ENCODE peak calls at places on chromosomes 16 and 17, in five cellular contexts. M is left ventricle myocardium inferior, X is A549, I is neuronal stem cell, K is upper lobe of right lung. Z is an unnamed sample.

GRCh38 chr16:68395167-68395786 is 53.0 kb downstream of the SMPD3 start:
- DNase-seq in K (no peak), X (no peak), I (no peak), M (no peak), Z (no peak)

GRCh38 chr16:73921295-73921694 is 375.3 kb upstream of the PSMD7 start:
- DNase-seq in M (no peak), I (no peak), K (no peak), X (no peak), Z (no peak)

GRCh38 chr16:31455601-31456314 is 3.5 kb upstream of the ARMC5 start:
- DNase-seq in I (no peak), M (no peak), K (peak; percentile 37), X (no peak), Z (no peak)

GRCh38 chr16:12406158-12406557 is 397.5 kb downstream of the CPPED1 start:
- DNase-seq in X (no peak), K (no peak), M (no peak), I (no peak), Z (no peak)

GRCh38 chr17:48756816-48757215 is 28.3 kb upstream of the HOXB13 start:
- DNase-seq in I (no peak), X (no peak), K (no peak), M (no peak), Z (no peak)

GRCh38 chr16:81609323-81609892 is 164.8 kb downstream of the CMIP start:
- DNase-seq in I (no peak), X (no peak), K (no peak), M (no peak), Z (no peak)

GRCh38 chr17:33594000-33594399 is 300.9 kb upstream of the ASIC2 start:
- DNase-seq in K (no peak), M (no peak), I (no peak), X (no peak), Z (no peak)

GRCh38 chr16:5073279-5073629 is 1.6 kb downstream of the ALG1 start:
- DNase-seq in I (no peak), X (no peak), M (no peak), K (no peak), Z (no peak)

GRCh38 chr17:19387921-19388521 is 1.0 kb upstream of the MFAP4 start:
- DNase-seq in X (no peak), M (no peak), I (no peak), K (no peak), Z (no peak)

GRCh38 chr16:56246051-56246817 is 54.9 kb downstream of the GNAO1 start:
- DNase-seq in I (peak; percentile 11), X (no peak), K (no peak), M (no peak), Z (no peak)

GRCh38 chr17:77772461-77772897 is 186.0 kb upstream of the TNRC6C start:
- DNase-seq in I (peak; percentile 43), M (peak; percentile 63), X (peak; percentile 86), K (peak; percentile 80), Z (peak; percentile 61)

GRCh38 chr17:38922538-38923291 is 2.7 kb upstream of the LASP1NB start:
- DNase-seq in M (no peak), K (peak; percentile 52), X (no peak), I (peak; percentile 48), Z (peak; percentile 79)

GRCh38 chr17:48155889-48156670 is 48.5 kb downstream of the SNX11 start:
- DNase-seq in X (no peak), I (no peak), M (no peak), K (no peak), Z (no peak)

GRCh38 chr16:23213831-23214230 is 31.3 kb downstream of the SCNN1G start:
- DNase-seq in K (no peak), I (no peak), X (no peak), M (no peak), Z (no peak)

GRCh38 chr16:63612462-63613227 is 1509.2 kb downstream of the CDH11 start:
- DNase-seq in I (peak; percentile 70), M (no peak), K (no peak), X (no peak), Z (no peak)

GRCh38 chr16:721765-722481 is 977 bp downstream of the ANTKMT start:
- DNase-seq in M (no peak), I (no peak), K (no peak), X (no peak), Z (no peak)

GRCh38 chr17:63349478-63350000 is 96.6 kb downstream of the CYB561 start:
- DNase-seq in M (no peak), X (no peak), K (no peak), I (no peak), Z (no peak)

GRCh38 chr16:11734025-11734652 is 8.5 kb downstream of the TXNDC11 start:
- DNase-seq in M (peak; percentile 21), X (no peak), K (no peak), I (no peak), Z (no peak)

GRCh38 chr17:16989953-16990860 is 18.3 kb upstream of the TNFRSF13B start:
- DNase-seq in X (no peak), I (no peak), K (no peak), M (no peak), Z (no peak)

GRCh38 chr17:72749119-72749572 is 343.3 kb downstream of the SLC39A11 start:
- DNase-seq in I (no peak), X (no peak), M (no peak), K (no peak), Z (no peak)

GRCh38 chr16:53692146-53692545 is 11.5 kb downstream of the RPGRIP1L start:
- DNase-seq in K (no peak), M (no peak), I (no peak), X (no peak), Z (no peak)

GRCh38 chr16:2029350-2029749 is 2.6 kb downstream of the NHERF2 start:
- DNase-seq in K (no peak), I (no peak), X (no peak), M (no peak), Z (peak; percentile 74)

GRCh38 chr16:58459344-58460218 is 40.4 kb upstream of the NDRG4 start:
- DNase-seq in M (no peak), I (no peak), K (no peak), X (peak; percentile 68), Z (no peak)

GRCh38 chr17:60077672-60078519 is 825 bp downstream of the HEATR6 start:
- DNase-seq in K (no peak), I (no peak), M (no peak), X (no peak), Z (no peak)

GRCh38 chr17:38627957-38628356 is 22.2 kb upstream of the SRCIN1 start:
- DNase-seq in K (peak; percentile 5), X (no peak), I (no peak), M (no peak), Z (no peak)

GRCh38 chr17:7656958-7657715 is 6.4 kb downstream of the ATP1B2 start:
- DNase-seq in K (no peak), X (no peak), I (peak; percentile 48), M (peak; percentile 73), Z (peak; percentile 87)

GRCh38 chr17:79874329-79874981 is 35.2 kb upstream of the CBX4 start:
- DNase-seq in M (no peak), X (peak; percentile 95), I (no peak), K (no peak), Z (no peak)

GRCh38 chr16:30605148-30605547 is 5.0 kb downstream of the ZNF689 start:
- DNase-seq in X (no peak), I (no peak), M (no peak), K (peak; percentile 70), Z (peak; percentile 41)

GRCh38 chr16:89308391-89309333 is 91.2 kb downstream of the ZNF778 start:
- DNase-seq in X (no peak), K (no peak), M (peak; percentile 10), I (no peak), Z (peak; percentile 40)

GRCh38 chr17:31294231-31294630 is 2.8 kb downstream of the OMG start:
- DNase-seq in I (no peak), K (no peak), X (no peak), M (no peak), Z (no peak)

GRCh38 chr16:48194828-48195566 is 39.2 kb upstream of the ABCC12 start:
- DNase-seq in I (no peak), K (no peak), X (no peak), M (no peak), Z (no peak)

GRCh38 chr17:50918071-50918932 is 52.1 kb upstream of the TOB1 start:
- DNase-seq in X (no peak), M (no peak), I (no peak), K (no peak), Z (no peak)

GRCh38 chr16:88063201-88063773 is 112.1 kb downstream of the BANP start:
- DNase-seq in K (no peak), I (no peak), M (peak; percentile 44), X (no peak), Z (peak; percentile 80)

GRCh38 chr16:12207939-12208338 is 231.4 kb downstream of the SNX29 start:
- DNase-seq in I (no peak), K (no peak), M (no peak), X (no peak), Z (no peak)

GRCh38 chr17:46056800-46057304 is 57.8 kb downstream of the STH start:
- DNase-seq in M (no peak), I (no peak), K (no peak), X (peak; percentile 47), Z (no peak)

GRCh38 chr17:68562736-68563135 is 38.4 kb downstream of the FAM20A start:
- DNase-seq in I (no peak), M (no peak), K (no peak), X (no peak), Z (no peak)

GRCh38 chr16:19138601-19139000 is 24.8 kb downstream of the ITPRIPL2 start:
- DNase-seq in I (no peak), M (peak; percentile 71), X (peak; percentile 60), K (no peak), Z (peak; percentile 71)

GRCh38 chr17:55734128-55734781 is 11.6 kb upstream of the TMEM100 start:
- DNase-seq in K (no peak), I (no peak), X (no peak), M (no peak), Z (no peak)
- H3K27ac ChIP-seq in K (no peak overlapping the region), I (no peak overlapping the region), X (no peak overlapping the region), M (peak overlapping the region; percentile 93), Z (peak overlapping the region; percentile 1)

DNA sequence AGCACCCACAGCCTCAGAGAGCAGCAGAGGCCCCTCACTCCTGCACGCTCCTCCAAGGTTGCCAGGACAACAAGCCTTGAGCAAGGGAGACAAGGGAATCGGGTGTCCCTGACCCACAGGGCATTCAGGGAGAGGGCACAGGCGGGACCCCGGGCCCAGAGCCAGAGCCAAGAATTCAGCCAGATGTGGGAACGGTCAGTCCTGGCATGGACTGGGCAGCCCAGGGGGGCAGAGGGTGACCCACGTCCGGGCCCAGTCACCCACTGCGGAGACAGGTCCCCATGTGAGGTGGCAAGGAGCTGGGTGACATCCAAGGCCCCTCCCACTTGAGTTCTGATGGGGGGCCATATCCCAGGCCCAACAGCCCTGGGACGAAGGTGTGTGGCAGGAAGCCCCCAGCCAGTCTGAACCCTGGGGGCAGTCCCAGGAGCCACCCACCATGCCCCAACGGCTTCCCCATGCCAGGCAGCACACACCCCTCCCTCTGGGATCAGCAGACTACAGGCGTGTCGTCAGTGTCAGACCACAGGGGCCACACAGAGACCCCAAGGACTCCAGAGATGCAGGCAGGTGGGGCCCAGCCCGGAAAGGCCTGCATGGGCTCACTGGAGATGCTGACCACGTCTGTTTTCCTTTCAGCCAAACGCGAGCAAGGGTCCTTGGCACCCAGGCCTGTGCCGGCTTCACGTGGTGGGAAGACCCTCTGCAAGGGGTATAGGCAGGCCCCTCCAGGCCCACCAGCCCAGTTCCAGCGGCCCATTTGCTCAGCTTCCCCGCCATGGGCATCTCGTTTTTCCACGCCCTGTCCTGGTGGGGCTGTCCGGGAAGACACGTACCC is 23.0 kb downstream of the USP6 start:
- DNase-seq in K (no peak), X (no peak), M (no peak), I (no peak), Z (peak; percentile 48)
- H3K4me1 ChIP-seq in K (no peaks in the 10 kb centered on the region), X (no peaks in the 10 kb centered on the region), M (no peaks in the 10 kb centered on the region), I (no peaks in the 10 kb centered on the region), Z (no peaks in the 10 kb centered on the region)

GRCh38 chr17:1313270-1314005 is 34.0 kb downstream of the TRARG1 start:
- DNase-seq in K (no peak), M (no peak), I (no peak), X (no peak), Z (peak; percentile 20)
- H3K4me3 ChIP-seq in K (no peak overlapping the region), M (no peak overlapping the region), I (no peak overlapping the region), X (no peak overlapping the region), Z (no peak overlapping the region)

GRCh38 chr17:180380-181212 is 854 bp downstream of the DOC2B start:
- DNase-seq in I (peak; percentile 36), X (no peak), K (no peak), M (peak; percentile 35), Z (peak; percentile 45)
- H3K27ac ChIP-seq in I (no peak overlapping the region), X (peak overlapping the region; percentile 76), K (peak overlapping the region; percentile 11), M (peak overlapping the region; percentile 90), Z (peak overlapping the region; percentile 67)

Z was measured in right cardiac atrium.